ENCODE peak calls at places on chromosomes 7 and 10, in eight cellular contexts. O is spleen, D is adipocyte, T is HCT116, R is testis, A is uterus, M is heart right ventricle, C is cardiac muscle cell. L is an unnamed sample. For H3K4me1, the result is how much of the 10 kb centered on the place peaks cover.

GRCh38 chr7:17554341-17555015 is 256.0 kb downstream of the AHR start:
- DNase-seq in O (no peak), D (no peak), T (no peak), R (no peak), A (no peak), M (no peak), C (no peak), L (no peak)

GRCh38 chr10:24428410-24428782 is 219.5 kb downstream of the KIAA1217 start:
- DNase-seq in O (no peak), D (peak), T (peak), R (no peak), A (no peak), M (no peak), C (peak), L (no peak)

GRCh38 chr10:35449944-35450343 is 113.6 kb downstream of the CCNY start:
- DNase-seq in O (no peak), D (no peak), T (no peak), R (no peak), A (no peak), M (no peak), C (no peak), L (no peak)

GRCh38 chr10:124025638-124026336 is 67.6 kb downstream of the CHST15 start:
- DNase-seq in O (peak), D (peak), T (peak), R (no peak), A (no peak), M (no peak), C (peak), L (no peak)

GRCh38 chr7:122887198-122887597 is 938 bp upstream of the CADPS2 start:
- DNase-seq in O (peak), D (peak), T (peak), R (peak), A (peak), M (peak), C (peak), L (no peak)

GRCh38 chr10:43198682-43199005 is 60.4 kb downstream of the CSGALNACT2 start:
- DNase-seq in O (peak), D (no peak), T (no peak), R (no peak), A (peak), M (peak), C (no peak), L (no peak)

GRCh38 chr7:371119-371778 is 81.3 kb downstream of the FOXL3 start:
- DNase-seq in O (peak), D (no peak), T (no peak), R (no peak), A (no peak), M (no peak), C (no peak), L (peak)

GRCh38 chr7:3961857-3962503 is 660.9 kb downstream of the SDK1 start:
- DNase-seq in O (no peak), D (no peak), T (no peak), R (no peak), A (no peak), M (no peak), C (no peak), L (no peak)

GRCh38 chr7:136412952-136413351 is 435.8 kb upstream of the MTPN start:
- DNase-seq in O (no peak), D (no peak), T (no peak), R (no peak), A (no peak), M (no peak), C (no peak), L (no peak)
- H3K4me1 ChIP-seq in O (under half), D (under half), T (under half), R (under half), A (under half), M (under half), C (under half), L (under half)

GRCh38 chr10:132467464-132468149 is 70.0 kb upstream of the INPP5A start:
- DNase-seq in O (peak), D (no peak), T (no peak), R (peak), A (peak), M (no peak), C (no peak), L (no peak)

GRCh38 chr10:132465889-132466519 is 69.0 kb downstream of the PWWP2B start:
- DNase-seq in O (peak), D (no peak), T (no peak), R (no peak), A (no peak), M (no peak), C (no peak), L (no peak)

GRCh38 chr10:132468201-132468600 is 69.4 kb upstream of the INPP5A start:
- DNase-seq in O (no peak), D (no peak), T (no peak), R (no peak), A (no peak), M (no peak), C (no peak), L (no peak)

GRCh38 chr10:132465193-132465888 is 68.3 kb downstream of the PWWP2B start:
- DNase-seq in O (peak), D (no peak), T (no peak), R (no peak), A (no peak), M (no peak), C (no peak), L (no peak)

DNA sequence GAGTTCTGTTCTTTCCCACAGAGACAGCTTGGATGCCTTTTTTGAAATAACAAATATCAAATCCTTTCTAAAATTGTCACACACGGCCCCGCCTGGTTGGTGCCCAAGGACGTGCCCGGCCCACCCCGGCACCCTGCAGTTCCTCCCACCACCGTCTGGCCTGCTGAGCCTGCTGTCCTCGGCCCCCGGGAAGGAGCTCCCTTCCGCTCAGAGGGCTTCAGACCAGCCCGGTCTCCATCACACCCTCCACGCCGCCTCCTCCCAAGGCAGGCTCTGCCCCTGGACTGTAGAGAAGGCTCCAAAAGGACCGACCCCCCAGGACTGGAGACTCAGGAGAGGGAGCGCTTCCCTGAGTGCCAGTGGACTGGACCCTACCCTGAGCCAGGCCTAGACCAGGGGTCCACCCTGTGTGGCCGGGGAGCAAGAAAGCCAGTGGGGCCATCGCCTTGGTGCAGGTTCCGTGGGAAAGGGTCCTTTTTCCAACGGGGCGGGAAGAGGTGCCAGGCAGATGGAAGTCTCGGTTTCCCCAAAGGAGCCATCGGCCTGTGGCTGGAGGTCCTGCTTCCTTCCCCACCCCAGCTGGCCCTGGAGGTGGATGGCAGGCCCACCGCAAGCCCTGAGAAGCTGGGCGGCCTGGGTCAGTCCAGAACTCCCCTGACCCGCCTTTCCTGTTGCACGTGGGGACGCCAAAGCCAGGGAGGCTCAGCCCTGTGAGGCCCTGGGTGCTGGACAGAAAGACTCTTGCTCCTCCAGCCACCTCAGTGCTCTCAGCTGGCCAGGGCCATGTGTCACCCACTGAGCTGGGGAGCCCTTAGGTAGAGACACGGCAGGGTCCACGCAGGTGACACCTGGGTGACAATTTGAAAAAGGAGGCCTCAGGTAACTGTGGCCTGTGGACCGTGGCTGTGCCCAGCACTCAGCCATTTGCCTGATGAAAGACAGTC is 69.8 kb downstream of the PWWP2B start:
- DNase-seq in O (peak), D (no peak), T (no peak), R (no peak), A (no peak), M (no peak), C (no peak), L (no peak)
- H3K4me1 ChIP-seq in O (under half), D (under half), T (under half), R (half or more), A (half or more), M (half or more), C (under half), L (under half)

GRCh38 chr7:94064541-94065191 is 60.5 kb upstream of the BET1 start:
- DNase-seq in O (no peak), D (no peak), T (no peak), R (no peak), A (no peak), M (no peak), C (peak), L (no peak)

GRCh38 chr7:94059747-94060146 is 55.6 kb upstream of the BET1 start:
- DNase-seq in O (no peak), D (no peak), T (no peak), R (no peak), A (no peak), M (no peak), C (peak), L (no peak)

GRCh38 chr7:94060772-94061171 is 56.6 kb upstream of the BET1 start:
- DNase-seq in O (no peak), D (no peak), T (no peak), R (no peak), A (no peak), M (no peak), C (peak), L (no peak)

GRCh38 chr7:94061316-94061715 is 57.2 kb upstream of the BET1 start:
- DNase-seq in O (no peak), D (no peak), T (no peak), R (no peak), A (no peak), M (no peak), C (no peak), L (no peak)

GRCh38 chr7:94062372-94062771 is 58.2 kb upstream of the BET1 start:
- DNase-seq in O (no peak), D (no peak), T (no peak), R (no peak), A (no peak), M (no peak), C (peak), L (no peak)
- H3K4me1 ChIP-seq in O (under half), D (under half), T (under half), R (under half), A (under half), M (under half), C (under half), L (under half)

GRCh38 chr7:13321321-13321720 is 633.9 kb downstream of the ARL4A start:
- DNase-seq in O (no peak), D (peak), T (no peak), R (no peak), A (no peak), M (no peak), C (no peak), L (no peak)
- H3K4me1 ChIP-seq in O (under half), D (under half), T (under half), R (under half), A (under half), M (under half), C (under half), L (under half)

GRCh38 chr10:70360215-70360614 is 22.2 kb downstream of the LRRC20 start:
- DNase-seq in O (peak), D (no peak), T (no peak), R (no peak), A (no peak), M (no peak), C (no peak), L (no peak)

GRCh38 chr10:70355234-70356021 is 27.0 kb downstream of the LRRC20 start:
- DNase-seq in O (peak), D (no peak), T (no peak), R (no peak), A (no peak), M (no peak), C (peak), L (no peak)

GRCh38 chr10:70359017-70359550 is 23.3 kb downstream of the LRRC20 start:
- DNase-seq in O (peak), D (no peak), T (no peak), R (no peak), A (no peak), M (no peak), C (no peak), L (no peak)

GRCh38 chr10:70358446-70358845 is 24.0 kb downstream of the LRRC20 start:
- DNase-seq in O (peak), D (no peak), T (no peak), R (no peak), A (no peak), M (no peak), C (no peak), L (no peak)

GRCh38 chr10:70357447-70358035 is 24.9 kb downstream of the LRRC20 start:
- DNase-seq in O (peak), D (peak), T (no peak), R (no peak), A (no peak), M (no peak), C (no peak), L (no peak)
- H3K4me1 ChIP-seq in O (under half), D (under half), T (under half), R (under half), A (under half), M (under half), C (under half), L (under half)